ENCODE peak calls at places on chromosomes 1 and 21, in seven cellular contexts. H is osteocyte, R is amniotic epithelial cell, V is lower leg skin, D is NCI-H2171 treated with DMSO at 0.1 percent for 48 hours, X is left ventricle myocardium superior, E is ureter. A is an unnamed sample.

GRCh38 chr1:222920169-222920568 is 105.3 kb downstream of the DISP1 start:
- DNase-seq in V (no peak), R (peak; percentile 92), D (no peak), H (no peak), E (no peak), X (no peak), A (no peak)

GRCh38 chr1:45037456-45037855 is 25.4 kb downstream of the UROD start:
- DNase-seq in D (no peak), H (no peak), R (peak; percentile 83), E (no peak), V (no peak), X (no peak), A (no peak)

GRCh38 chr1:89425056-89425455 is 61.2 kb downstream of the GBP6 start:
- DNase-seq in H (no peak), R (no peak), X (no peak), E (no peak), V (no peak), D (no peak), A (no peak)

GRCh38 chr1:26574690-26575349 is 45.3 kb downstream of the RPS6KA1 start:
- DNase-seq in D (no peak), H (no peak), V (no peak), R (peak; percentile 9), E (no peak), X (peak; percentile 49), A (no peak)

GRCh38 chr1:225224287-225224686 is 203.6 kb downstream of the LBR start:
- DNase-seq in H (no peak), R (no peak), X (no peak), E (no peak), V (no peak), D (no peak), A (no peak)

GRCh38 chr1:42620307-42620706 is 37.9 kb upstream of the PPIH start:
- DNase-seq in V (no peak), R (peak; percentile 2), X (no peak), E (no peak), D (no peak), H (no peak), A (no peak)

GRCh38 chr1:108125312-108126138 is 74.6 kb downstream of the SLC25A24 start:
- DNase-seq in R (peak; percentile 67), E (peak; percentile 79), H (no peak), D (peak; percentile 86), X (no peak), V (peak; percentile 88), A (no peak)

GRCh38 chr1:38486115-38486514 is 373.5 kb downstream of the RRAGC start:
- DNase-seq in H (no peak), V (no peak), X (no peak), D (no peak), R (no peak), E (no peak), A (no peak)

GRCh38 chr1:47951545-47952235 is 45.5 kb downstream of the TRABD2B start:
- DNase-seq in E (no peak), V (peak; percentile 68), R (no peak), D (no peak), X (no peak), H (no peak), A (no peak)

GRCh38 chr1:58155418-58156123 is 391.0 kb downstream of the OMA1 start:
- DNase-seq in H (no peak), V (no peak), D (no peak), E (no peak), R (no peak), X (peak; percentile 58), A (no peak)

GRCh38 chr1:230739564-230739963 is 7.6 kb upstream of the CAPN9 start:
- DNase-seq in D (no peak), E (no peak), R (no peak), H (no peak), V (no peak), X (no peak), A (no peak)

GRCh38 chr21:43697758-43698643 is 20.9 kb upstream of the PDXK start:
- DNase-seq in R (peak; percentile 82), D (no peak), E (no peak), V (no peak), H (no peak), X (no peak), A (no peak)

GRCh38 chr1:244337839-244338238 is 113.9 kb downstream of the ADSS2 start:
- DNase-seq in E (no peak), X (no peak), R (no peak), D (no peak), V (peak; percentile 18), H (no peak), A (no peak)

GRCh38 chr21:29005696-29006095 is 13.0 kb upstream of the LTN1 start:
- DNase-seq in X (no peak), R (peak; percentile 63), E (no peak), V (no peak), H (no peak), D (no peak), A (no peak)

GRCh38 chr21:46159841-46160562 is 4.6 kb upstream of the FTCD start:
- DNase-seq in R (no peak), X (peak; percentile 15), H (peak; percentile 78), E (no peak), V (peak; percentile 74), D (no peak), A (peak; percentile 69)

GRCh38 chr21:44485254-44485793 is 30.0 kb downstream of the LRRC3 start:
- DNase-seq in V (no peak), D (no peak), E (no peak), R (no peak), H (no peak), X (no peak), A (no peak)

GRCh38 chr1:167797005-167797404 is 75.2 kb downstream of the MPZL1 start:
- DNase-seq in R (peak; percentile 97), D (no peak), H (no peak), V (peak; percentile 90), E (peak; percentile 70), X (peak; percentile 75), A (peak; percentile 92)

GRCh38 chr1:206739411-206740076 is 31.0 kb upstream of the IL19 start:
- DNase-seq in H (no peak), X (no peak), V (no peak), R (no peak), D (no peak), E (no peak), A (no peak)

GRCh38 chr1:13662498-13662897 is 37.5 kb upstream of the PRDM2 start:
- DNase-seq in R (peak; percentile 49), X (no peak), D (no peak), E (no peak), V (no peak), H (no peak), A (no peak)

GRCh38 chr1:167717351-167717750 is 4.4 kb upstream of the MPZL1 start:
- DNase-seq in D (no peak), H (no peak), X (no peak), E (no peak), R (peak; percentile 39), V (no peak), A (no peak)

GRCh38 chr1:236334893-236335545 is 53.3 kb upstream of the ERO1B start:
- DNase-seq in E (no peak), R (peak; percentile 9), H (no peak), X (no peak), D (no peak), V (peak; percentile 28), A (no peak)

GRCh38 chr1:20343149-20343936 is 52.7 kb downstream of the VWA5B1 start:
- DNase-seq in H (no peak), V (no peak), D (peak; percentile 70), R (no peak), X (peak; percentile 58), E (no peak), A (no peak)

GRCh38 chr1:174659823-174660222 is 212.1 kb downstream of the GPR52 start:
- DNase-seq in H (no peak), R (peak; percentile 7), E (no peak), X (no peak), D (no peak), V (no peak), A (no peak)

GRCh38 chr1:90725341-90725960 is 8.3 kb upstream of the BARHL2 start:
- DNase-seq in X (no peak), E (no peak), V (no peak), D (no peak), R (no peak), H (no peak), A (no peak)

A was measured in coronary artery.